ENCODE peak calls at places on chromosome 21, in four cellular contexts. D, J, S and I are unnamed samples. For H3K4me1, the result is how much of the 10 kb centered on the place peaks cover.

GRCh38 chr21:38208118-38208517 is 48.7 kb upstream of the KCNJ15 start:
- DNase-seq in J (no peak), S (no peak), D (no peak), I (no peak)

GRCh38 chr21:42425603-42425985 is 21.9 kb downstream of the UBASH3A start:
- DNase-seq in D (no peak), S (no peak), J (no peak), I (no peak)

GRCh38 chr21:38148046-38148445 is 108.7 kb upstream of the KCNJ15 start:
- DNase-seq in D (no peak), S (no peak), J (no peak), I (no peak)

GRCh38 chr21:33075128-33075527 is 5.2 kb downstream of the OLIG1 start:
- DNase-seq in D (no peak), S (no peak), J (no peak), I (no peak)

GRCh38 chr21:43951911-43952703 is 60.0 kb upstream of the TRAPPC10 start:
- DNase-seq in J (no peak), D (no peak), S (no peak), I (no peak)

GRCh38 chr21:32884062-32884461 is 112.5 kb upstream of the PAXBP1 start:
- DNase-seq in S (no peak), D (no peak), J (no peak), I (no peak)

GRCh38 chr21:26883768-26884167 is 38.6 kb upstream of the ADAMTS1 start:
- DNase-seq in J (peak), S (no peak), D (no peak), I (no peak)

GRCh38 chr21:26457817-26458216 is 115.3 kb downstream of the CYYR1 start:
- DNase-seq in S (no peak), J (no peak), D (no peak), I (no peak)

GRCh38 chr21:29359718-29360117 is 61.0 kb downstream of the BACH1 start:
- DNase-seq in S (no peak), J (no peak), D (no peak), I (no peak)

GRCh38 chr21:21367583-21367982 is 369.4 kb downstream of the NCAM2 start:
- DNase-seq in J (no peak), D (no peak), S (no peak), I (no peak)

GRCh38 chr21:37074546-37074945 is 1.5 kb downstream of the TTC3 start:
- DNase-seq in D (no peak), S (no peak), J (no peak), I (no peak)

GRCh38 chr21:26587621-26588260 is 14.7 kb upstream of the CYYR1 start:
- DNase-seq in S (no peak), J (no peak), D (no peak), I (no peak)

GRCh38 chr21:42063578-42064521 is 7.3 kb upstream of the UMODL1 start:
- DNase-seq in D (peak), J (no peak), S (no peak), I (no peak)

GRCh38 chr21:27369234-27369633 is 402.3 kb upstream of the ADAMTS5 start:
- DNase-seq in S (no peak), D (no peak), J (no peak), I (no peak)

GRCh38 chr21:39529026-39529425 is 77.3 kb downstream of the SH3BGR start:
- DNase-seq in J (no peak), S (no peak), D (no peak), I (no peak)

GRCh38 chr21:43766734-43767497 is 9.2 kb downstream of the CSTB start:
- DNase-seq in S (no peak), D (no peak), J (no peak), I (no peak)

GRCh38 chr21:32426592-32427051 is 14.1 kb downstream of the EVA1C start:
- DNase-seq in S (no peak), J (no peak), D (no peak), I (no peak)

GRCh38 chr21:37155216-37155615 is 82.2 kb downstream of the TTC3 start:
- DNase-seq in J (no peak), S (no peak), D (no peak), I (no peak)

GRCh38 chr21:42219606-42220137 is 732 bp downstream of the ABCG1 start:
- DNase-seq in J (no peak), D (peak), S (no peak), I (peak)

GRCh38 chr21:33587792-33588484 is 546 bp downstream of the DONSON start:
- DNase-seq in S (no peak), J (peak), D (peak), I (no peak)

GRCh38 chr21:43767980-43768867 is 7.9 kb downstream of the CSTB start:
- DNase-seq in D (no peak), S (no peak), J (peak), I (no peak)

GRCh38 chr21:37551406-37552355 is 185.1 kb downstream of the DYRK1A start:
- DNase-seq in J (no peak), S (no peak), D (no peak), I (peak)

GRCh38 chr21:42883921-42884320 is 4.6 kb upstream of the WDR4 start:
- DNase-seq in S (no peak), D (no peak), J (no peak), I (no peak)

GRCh38 chr21:22791986-22792560 is 1793.9 kb downstream of the NCAM2 start:
- DNase-seq in S (no peak), D (peak), J (peak), I (no peak)

GRCh38 chr21:36902793-36903192 is 63.7 kb downstream of the HLCS start:
- DNase-seq in J (no peak), S (no peak), D (peak), I (no peak)

GRCh38 chr21:27045281-27045985 is 78.5 kb upstream of the ADAMTS5 start:
- DNase-seq in S (no peak), J (no peak), D (no peak), I (no peak)

GRCh38 chr21:29306920-29307319 is 8.2 kb downstream of the BACH1 start:
- DNase-seq in J (no peak), S (no peak), D (no peak), I (no peak)

GRCh38 chr21:14527690-14528652 is 18.1 kb downstream of the SAMSN1 start:
- DNase-seq in J (no peak), S (no peak), D (no peak), I (no peak)

GRCh38 chr21:39660191-39660590 is 47.5 kb downstream of the B3GALT5 start:
- DNase-seq in D (no peak), S (no peak), J (no peak), I (no peak)

DNA sequence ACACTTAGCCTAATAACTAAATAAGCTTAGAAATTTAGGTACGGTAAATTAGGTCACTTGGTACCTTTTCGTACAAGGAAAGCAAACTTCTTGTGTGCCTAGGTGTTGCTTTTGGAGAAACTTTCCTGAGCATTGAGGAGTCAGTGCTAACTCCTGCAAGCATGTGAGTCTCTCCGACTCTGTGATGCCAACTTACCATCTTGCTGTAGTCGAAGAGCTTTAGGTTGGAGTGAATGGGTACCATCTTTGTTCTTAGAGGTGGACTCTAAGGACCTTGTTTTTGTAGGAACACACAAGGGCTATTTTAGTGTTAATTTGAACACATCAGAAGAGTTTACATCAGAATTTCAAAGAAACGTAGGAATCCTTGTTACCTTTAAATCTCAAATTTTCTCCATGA is 688.9 kb downstream of the USP25 start:
- DNase-seq in J (no peak), S (no peak), D (no peak), I (no peak)
- H3K4me3 ChIP-seq in J (no peak), S (peak), D (no peak), I (peak)

DNA sequence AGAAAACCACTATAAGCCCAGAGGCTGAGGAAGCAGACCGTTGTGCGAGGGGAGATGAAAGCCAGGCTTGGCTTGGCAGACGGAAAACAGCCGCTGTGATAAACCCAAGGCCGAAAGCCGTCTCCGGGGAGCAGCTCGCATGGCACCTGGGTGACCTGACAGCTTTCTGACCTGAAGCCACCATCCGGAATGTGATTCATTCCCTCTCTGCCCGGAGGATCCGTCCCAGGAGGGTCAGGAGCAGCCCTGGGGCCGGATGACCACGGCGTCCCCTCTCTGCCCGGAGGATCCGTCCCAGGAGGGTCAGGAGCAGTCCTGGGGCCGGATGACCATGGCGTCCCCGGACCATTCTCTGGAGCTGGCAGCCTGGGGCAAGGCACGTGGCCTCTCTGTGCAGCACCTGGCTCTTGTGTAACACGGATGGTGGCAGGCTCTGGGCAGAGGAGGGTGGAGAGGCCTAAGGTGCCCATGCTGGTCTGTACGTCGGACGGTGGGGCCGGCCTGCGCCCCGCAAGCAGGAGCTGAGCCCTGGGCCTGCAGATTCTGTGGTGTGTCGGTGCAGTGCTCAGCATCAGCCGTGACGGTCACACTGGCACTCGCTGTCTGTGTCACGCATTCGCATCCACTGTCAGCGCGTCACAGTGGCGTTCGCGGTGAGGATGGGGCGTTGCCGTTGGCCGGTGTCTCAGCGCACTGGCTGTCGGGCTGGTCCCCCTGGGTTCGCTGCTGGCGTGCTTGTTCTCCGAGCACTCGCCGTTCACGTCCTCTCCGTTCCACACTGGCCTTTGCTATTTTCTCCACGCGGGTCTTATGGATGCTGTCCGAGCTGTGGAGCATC is 50.3 kb downstream of the SLX9 start:
- DNase-seq in D (no peak), S (no peak), J (no peak), I (no peak)
- H3K4me1 ChIP-seq in D (under half), S (under half), J (under half), I (under half)

GRCh38 chr21:46620846-46621245 is 14.6 kb upstream of the PRMT2 start:
- DNase-seq in D (no peak), S (no peak), J (no peak), I (no peak)

GRCh38 chr21:46619846-46620245 is 15.0 kb upstream of the S100B start:
- DNase-seq in J (no peak), S (no peak), D (no peak), I (no peak)

GRCh38 chr21:46616656-46617055 is 11.8 kb upstream of the S100B start:
- DNase-seq in S (no peak), J (no peak), D (no peak), I (no peak)

GRCh38 chr21:46618738-46619369 is 14.0 kb upstream of the S100B start:
- DNase-seq in S (no peak), D (no peak), J (no peak), I (no peak)

DNA sequence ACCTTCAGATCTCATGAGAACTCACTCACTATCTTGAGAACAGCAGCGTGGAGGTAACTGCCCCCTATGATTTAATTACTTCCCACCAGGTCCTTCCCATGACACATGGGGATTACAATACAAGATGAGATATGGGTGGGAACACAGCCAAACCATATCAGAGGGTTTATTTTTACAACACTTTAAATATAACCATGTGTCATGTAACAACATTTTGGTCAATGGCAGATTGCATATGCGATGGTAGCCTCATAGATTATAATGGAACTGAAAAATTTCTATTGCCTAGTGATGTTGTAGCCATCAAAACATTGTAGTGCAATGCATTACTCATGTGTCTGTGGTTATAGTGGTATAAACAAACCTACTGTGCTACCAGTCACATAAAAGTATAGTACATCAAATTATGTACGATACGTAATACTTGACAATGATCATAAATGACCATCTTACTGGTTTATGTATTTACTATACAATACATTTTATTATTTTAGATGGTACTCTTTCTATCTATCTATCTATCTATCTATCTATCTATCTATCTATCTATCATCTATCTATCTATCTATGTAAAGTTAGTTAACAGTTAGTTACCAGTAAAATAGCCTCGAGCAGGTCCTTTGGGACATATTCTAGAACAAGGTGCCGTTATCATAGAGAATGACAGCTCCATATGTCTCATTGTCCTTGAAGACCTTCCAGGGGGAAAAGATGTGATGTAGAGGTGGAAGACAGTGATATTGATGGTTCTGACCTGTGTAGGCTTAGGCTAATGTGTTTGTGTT is 12.6 kb upstream of the S100B start:
- DNase-seq in S (no peak), D (no peak), J (no peak), I (no peak)
- H3K27ac ChIP-seq in S (no peak), D (no peak), J (no peak), I (no peak)

GRCh38 chr21:40846057-40846456 is 901 bp downstream of the DSCAM start:
- DNase-seq in D (no peak), S (no peak), J (no peak), I (no peak)
- H3K4me3 ChIP-seq in D (no peak), S (peak), J (no peak), I (no peak)

DNA sequence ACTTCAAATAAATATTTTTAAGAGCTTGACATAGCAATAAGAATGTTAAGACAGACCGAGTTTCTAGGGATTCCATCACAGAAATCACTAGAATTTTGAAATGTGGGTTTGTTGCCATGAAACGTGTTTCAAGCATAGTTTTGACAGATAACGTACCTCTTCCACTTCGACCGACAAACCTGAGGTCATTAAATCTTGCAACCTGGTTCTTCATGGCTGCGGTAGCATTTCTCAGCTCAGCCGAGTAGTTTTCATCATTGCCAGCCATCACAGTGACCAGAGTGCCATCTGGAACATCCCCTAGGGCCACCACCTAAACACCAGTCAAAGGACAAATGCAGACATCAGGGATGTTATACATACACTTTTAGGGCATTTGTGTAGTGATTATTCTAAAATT is 168.7 kb downstream of the RUNX1 start:
- DNase-seq in D (no peak), S (no peak), J (no peak), I (no peak)
- H3K4me1 ChIP-seq in D (under half), S (under half), J (under half), I (under half)